ENCODE peak calls at places on chromosomes 11 and 22, in nine cellular contexts. One of them, this sample, is unnamed.

GRCh38 chr11:59141673-59142460 is 789 bp upstream of the FAM111A start:
- DNase-seq in MG63: no peak
- DNase-seq in neuronal stem cell: no peak
- DNase-seq in lung: no peak
- DNase-seq in lower lobe of right lung: no peak
- DNase-seq in tibial nerve: no peak
- DNase-seq in gastrocnemius medialis: no peak
- DNase-seq in neural progenitor cell: no peak
- DNase-seq in upper lobe of right lung: no peak
- DNase-seq in this sample: no peak

GRCh38 chr11:100484948-100485347 is 202.1 kb upstream of the ARHGAP42 start:
- DNase-seq in MG63: no peak
- DNase-seq in neuronal stem cell: no peak
- DNase-seq in lung: no peak
- DNase-seq in lower lobe of right lung: no peak
- DNase-seq in tibial nerve: no peak
- DNase-seq in gastrocnemius medialis: no peak
- DNase-seq in neural progenitor cell: no peak
- DNase-seq in upper lobe of right lung: no peak
- DNase-seq in this sample: no peak

GRCh38 chr11:120306519-120307242 is 18.4 kb upstream of the TLCD5 start:
- DNase-seq in MG63: peak; percentile 96
- DNase-seq in neuronal stem cell: no peak
- DNase-seq in lung: no peak
- DNase-seq in lower lobe of right lung: no peak
- DNase-seq in tibial nerve: no peak
- DNase-seq in gastrocnemius medialis: no peak
- DNase-seq in neural progenitor cell: peak; percentile 34
- DNase-seq in upper lobe of right lung: no peak
- DNase-seq in this sample: no peak

GRCh38 chr22:24996420-24996952 is 44.0 kb downstream of the KIAA1671 start:
- DNase-seq in MG63: peak; percentile 60
- DNase-seq in neuronal stem cell: peak; percentile 41
- DNase-seq in lung: no peak
- DNase-seq in lower lobe of right lung: no peak
- DNase-seq in tibial nerve: no peak
- DNase-seq in gastrocnemius medialis: peak; percentile 21
- DNase-seq in neural progenitor cell: peak; percentile 89
- DNase-seq in upper lobe of right lung: no peak
- DNase-seq in this sample: no peak

GRCh38 chr11:77886401-77886800 is 65.5 kb downstream of the AAMDC start:
- DNase-seq in MG63: no peak
- DNase-seq in neuronal stem cell: peak; percentile 8
- DNase-seq in lung: no peak
- DNase-seq in lower lobe of right lung: no peak
- DNase-seq in tibial nerve: no peak
- DNase-seq in gastrocnemius medialis: no peak
- DNase-seq in neural progenitor cell: no peak
- DNase-seq in upper lobe of right lung: no peak
- DNase-seq in this sample: no peak

GRCh38 chr11:72333657-72334056 is 89.7 kb upstream of the PHOX2A start:
- DNase-seq in MG63: no peak
- DNase-seq in neuronal stem cell: peak; percentile 48
- DNase-seq in lung: no peak
- DNase-seq in lower lobe of right lung: no peak
- DNase-seq in tibial nerve: no peak
- DNase-seq in gastrocnemius medialis: no peak
- DNase-seq in neural progenitor cell: peak; percentile 83
- DNase-seq in upper lobe of right lung: no peak
- DNase-seq in this sample: no peak

GRCh38 chr11:7548659-7549283 is 35.0 kb downstream of the PPFIBP2 start:
- DNase-seq in MG63: no peak
- DNase-seq in neuronal stem cell: no peak
- DNase-seq in lung: no peak
- DNase-seq in lower lobe of right lung: no peak
- DNase-seq in tibial nerve: no peak
- DNase-seq in gastrocnemius medialis: no peak
- DNase-seq in neural progenitor cell: peak; percentile 70
- DNase-seq in upper lobe of right lung: no peak
- DNase-seq in this sample: no peak

GRCh38 chr22:46068908-46069481 is 81.3 kb upstream of the PPARA start:
- DNase-seq in MG63: peak; percentile 74
- DNase-seq in neuronal stem cell: no peak
- DNase-seq in lung: no peak
- DNase-seq in lower lobe of right lung: peak; percentile 52
- DNase-seq in tibial nerve: no peak
- DNase-seq in gastrocnemius medialis: peak; percentile 38
- DNase-seq in neural progenitor cell: no peak
- DNase-seq in upper lobe of right lung: peak; percentile 68
- DNase-seq in this sample: no peak

GRCh38 chr11:65627202-65627601 is 10.7 kb upstream of the SIPA1 start:
- DNase-seq in MG63: no peak
- DNase-seq in neuronal stem cell: no peak
- DNase-seq in lung: no peak
- DNase-seq in lower lobe of right lung: no peak
- DNase-seq in tibial nerve: no peak
- DNase-seq in gastrocnemius medialis: no peak
- DNase-seq in neural progenitor cell: no peak
- DNase-seq in upper lobe of right lung: no peak
- DNase-seq in this sample: no peak

GRCh38 chr11:65623177-65623576 is 7.6 kb downstream of the PCNX3 start:
- DNase-seq in MG63: no peak
- DNase-seq in neuronal stem cell: no peak
- DNase-seq in lung: no peak
- DNase-seq in lower lobe of right lung: no peak
- DNase-seq in tibial nerve: no peak
- DNase-seq in gastrocnemius medialis: no peak
- DNase-seq in neural progenitor cell: no peak
- DNase-seq in upper lobe of right lung: no peak
- DNase-seq in this sample: no peak

GRCh38 chr11:65623852-65624616 is 8.5 kb downstream of the PCNX3 start:
- DNase-seq in MG63: no peak
- DNase-seq in neuronal stem cell: no peak
- DNase-seq in lung: no peak
- DNase-seq in lower lobe of right lung: no peak
- DNase-seq in tibial nerve: no peak
- DNase-seq in gastrocnemius medialis: no peak
- DNase-seq in neural progenitor cell: no peak
- DNase-seq in upper lobe of right lung: no peak
- DNase-seq in this sample: no peak

GRCh38 chr11:65625628-65626342 is 10.2 kb downstream of the PCNX3 start:
- DNase-seq in MG63: no peak
- DNase-seq in neuronal stem cell: no peak
- DNase-seq in lung: peak; percentile 57
- DNase-seq in lower lobe of right lung: peak; percentile 81
- DNase-seq in tibial nerve: peak; percentile 38
- DNase-seq in gastrocnemius medialis: peak; percentile 46
- DNase-seq in neural progenitor cell: peak; percentile 72
- DNase-seq in upper lobe of right lung: peak; percentile 83
- DNase-seq in this sample: no peak

GRCh38 chr11:65624931-65625627 is 9.5 kb downstream of the PCNX3 start:
- DNase-seq in MG63: no peak
- DNase-seq in neuronal stem cell: no peak
- DNase-seq in lung: no peak
- DNase-seq in lower lobe of right lung: no peak
- DNase-seq in tibial nerve: no peak
- DNase-seq in gastrocnemius medialis: no peak
- DNase-seq in neural progenitor cell: no peak
- DNase-seq in upper lobe of right lung: no peak
- DNase-seq in this sample: no peak
- H3K36me3 ChIP-seq in MG63: peaks cover 58% of the 10 kb centered on the region
- H3K36me3 ChIP-seq in neuronal stem cell: peaks cover 53% of the 10 kb centered on the region
- H3K36me3 ChIP-seq in lung: peaks cover 82% of the 10 kb centered on the region
- H3K36me3 ChIP-seq in lower lobe of right lung: peaks cover 96% of the 10 kb centered on the region
- H3K36me3 ChIP-seq in tibial nerve: peaks cover 15% of the 10 kb centered on the region
- H3K36me3 ChIP-seq in gastrocnemius medialis: no peaks in the 10 kb centered on the region
- H3K36me3 ChIP-seq in neural progenitor cell: no peaks in the 10 kb centered on the region
- H3K36me3 ChIP-seq in upper lobe of right lung: peaks cover 82% of the 10 kb centered on the region
- H3K36me3 ChIP-seq in this sample: peaks cover 67% of the 10 kb centered on the region

GRCh38 chr11:128837627-128838026 is 29.5 kb downstream of the KCNJ1 start:
- DNase-seq in MG63: no peak
- DNase-seq in neuronal stem cell: no peak
- DNase-seq in lung: no peak
- DNase-seq in lower lobe of right lung: no peak
- DNase-seq in tibial nerve: no peak
- DNase-seq in gastrocnemius medialis: no peak
- DNase-seq in neural progenitor cell: no peak
- DNase-seq in upper lobe of right lung: no peak
- DNase-seq in this sample: no peak
- H3K36me3 ChIP-seq in MG63: no peaks in the 10 kb centered on the region
- H3K36me3 ChIP-seq in neuronal stem cell: no peaks in the 10 kb centered on the region
- H3K36me3 ChIP-seq in lung: no peaks in the 10 kb centered on the region
- H3K36me3 ChIP-seq in lower lobe of right lung: no peaks in the 10 kb centered on the region
- H3K36me3 ChIP-seq in tibial nerve: no peaks in the 10 kb centered on the region
- H3K36me3 ChIP-seq in gastrocnemius medialis: no peaks in the 10 kb centered on the region
- H3K36me3 ChIP-seq in neural progenitor cell: no peaks in the 10 kb centered on the region
- H3K36me3 ChIP-seq in upper lobe of right lung: no peaks in the 10 kb centered on the region
- H3K36me3 ChIP-seq in this sample: no peaks in the 10 kb centered on the region

GRCh38 chr11:61328351-61328750 is 4.6 kb downstream of the DDB1 start:
- DNase-seq in MG63: no peak
- DNase-seq in neuronal stem cell: no peak
- DNase-seq in lung: no peak
- DNase-seq in lower lobe of right lung: no peak
- DNase-seq in tibial nerve: no peak
- DNase-seq in gastrocnemius medialis: peak; percentile 36
- DNase-seq in neural progenitor cell: no peak
- DNase-seq in upper lobe of right lung: no peak
- DNase-seq in this sample: no peak
- H3K36me3 ChIP-seq in MG63: peaks cover 70% of the 10 kb centered on the region
- H3K36me3 ChIP-seq in neuronal stem cell: peaks cover 21% of the 10 kb centered on the region
- H3K36me3 ChIP-seq in lung: peaks cover 23% of the 10 kb centered on the region
- H3K36me3 ChIP-seq in lower lobe of right lung: peaks cover 68% of the 10 kb centered on the region
- H3K36me3 ChIP-seq in tibial nerve: no peaks in the 10 kb centered on the region
- H3K36me3 ChIP-seq in gastrocnemius medialis: no peaks in the 10 kb centered on the region
- H3K36me3 ChIP-seq in neural progenitor cell: peaks cover 17% of the 10 kb centered on the region
- H3K36me3 ChIP-seq in upper lobe of right lung: peaks cover 70% of the 10 kb centered on the region
- H3K36me3 ChIP-seq in this sample: peaks cover 43% of the 10 kb centered on the region

GRCh38 chr11:129917231-129917630 is 21.9 kb upstream of the NFRKB start:
- DNase-seq in MG63: peak; percentile 47
- DNase-seq in neuronal stem cell: no peak
- DNase-seq in lung: no peak
- DNase-seq in lower lobe of right lung: no peak
- DNase-seq in tibial nerve: no peak
- DNase-seq in gastrocnemius medialis: no peak
- DNase-seq in neural progenitor cell: no peak
- DNase-seq in upper lobe of right lung: no peak
- DNase-seq in this sample: no peak
- H3K36me3 ChIP-seq in MG63: peaks cover 17% of the 10 kb centered on the region
- H3K36me3 ChIP-seq in neuronal stem cell: peaks cover 20% of the 10 kb centered on the region
- H3K36me3 ChIP-seq in lung: peaks cover 16% of the 10 kb centered on the region
- H3K36me3 ChIP-seq in lower lobe of right lung: peaks cover 54% of the 10 kb centered on the region
- H3K36me3 ChIP-seq in tibial nerve: peaks cover 2% of the 10 kb centered on the region
- H3K36me3 ChIP-seq in gastrocnemius medialis: peaks cover 2% of the 10 kb centered on the region
- H3K36me3 ChIP-seq in neural progenitor cell: no peaks in the 10 kb centered on the region
- H3K36me3 ChIP-seq in upper lobe of right lung: peaks cover 35% of the 10 kb centered on the region
- H3K36me3 ChIP-seq in this sample: peaks cover 24% of the 10 kb centered on the region

GRCh38 chr11:2537010-2537695 is 92.3 kb downstream of the KCNQ1 start:
- DNase-seq in MG63: no peak
- DNase-seq in neuronal stem cell: no peak
- DNase-seq in lung: no peak
- DNase-seq in lower lobe of right lung: peak; percentile 20
- DNase-seq in tibial nerve: no peak
- DNase-seq in gastrocnemius medialis: no peak
- DNase-seq in neural progenitor cell: no peak
- DNase-seq in upper lobe of right lung: no peak
- DNase-seq in this sample: no peak
- H3K36me3 ChIP-seq in MG63: no peaks in the 10 kb centered on the region
- H3K36me3 ChIP-seq in neuronal stem cell: no peaks in the 10 kb centered on the region
- H3K36me3 ChIP-seq in lung: no peaks in the 10 kb centered on the region
- H3K36me3 ChIP-seq in lower lobe of right lung: no peaks in the 10 kb centered on the region
- H3K36me3 ChIP-seq in tibial nerve: no peaks in the 10 kb centered on the region
- H3K36me3 ChIP-seq in gastrocnemius medialis: no peaks in the 10 kb centered on the region
- H3K36me3 ChIP-seq in neural progenitor cell: no peaks in the 10 kb centered on the region
- H3K36me3 ChIP-seq in upper lobe of right lung: no peaks in the 10 kb centered on the region
- H3K36me3 ChIP-seq in this sample: no peaks in the 10 kb centered on the region

GRCh38 chr22:40670058-40670457 is 9.2 kb upstream of the MCHR1 start:
- DNase-seq in MG63: no peak
- DNase-seq in neuronal stem cell: no peak
- DNase-seq in lung: no peak
- DNase-seq in lower lobe of right lung: no peak
- DNase-seq in tibial nerve: no peak
- DNase-seq in gastrocnemius medialis: no peak
- DNase-seq in neural progenitor cell: no peak
- DNase-seq in upper lobe of right lung: no peak
- DNase-seq in this sample: no peak

GRCh38 chr22:40665312-40665711 is 14.0 kb upstream of the MCHR1 start:
- DNase-seq in MG63: peak; percentile 98
- DNase-seq in neuronal stem cell: no peak
- DNase-seq in lung: no peak
- DNase-seq in lower lobe of right lung: no peak
- DNase-seq in tibial nerve: no peak
- DNase-seq in gastrocnemius medialis: peak; percentile 33
- DNase-seq in neural progenitor cell: no peak
- DNase-seq in upper lobe of right lung: no peak
- DNase-seq in this sample: peak; percentile 54

GRCh38 chr22:40668611-40669390 is 10.5 kb upstream of the MCHR1 start:
- DNase-seq in MG63: no peak
- DNase-seq in neuronal stem cell: no peak
- DNase-seq in lung: no peak
- DNase-seq in lower lobe of right lung: no peak
- DNase-seq in tibial nerve: no peak
- DNase-seq in gastrocnemius medialis: no peak
- DNase-seq in neural progenitor cell: peak; percentile 35
- DNase-seq in upper lobe of right lung: no peak
- DNase-seq in this sample: no peak

GRCh38 chr22:40661661-40662060 is 17.6 kb upstream of the MCHR1 start:
- DNase-seq in MG63: peak; percentile 94
- DNase-seq in neuronal stem cell: no peak
- DNase-seq in lung: no peak
- DNase-seq in lower lobe of right lung: no peak
- DNase-seq in tibial nerve: no peak
- DNase-seq in gastrocnemius medialis: no peak
- DNase-seq in neural progenitor cell: no peak
- DNase-seq in upper lobe of right lung: no peak
- DNase-seq in this sample: no peak

DNA sequence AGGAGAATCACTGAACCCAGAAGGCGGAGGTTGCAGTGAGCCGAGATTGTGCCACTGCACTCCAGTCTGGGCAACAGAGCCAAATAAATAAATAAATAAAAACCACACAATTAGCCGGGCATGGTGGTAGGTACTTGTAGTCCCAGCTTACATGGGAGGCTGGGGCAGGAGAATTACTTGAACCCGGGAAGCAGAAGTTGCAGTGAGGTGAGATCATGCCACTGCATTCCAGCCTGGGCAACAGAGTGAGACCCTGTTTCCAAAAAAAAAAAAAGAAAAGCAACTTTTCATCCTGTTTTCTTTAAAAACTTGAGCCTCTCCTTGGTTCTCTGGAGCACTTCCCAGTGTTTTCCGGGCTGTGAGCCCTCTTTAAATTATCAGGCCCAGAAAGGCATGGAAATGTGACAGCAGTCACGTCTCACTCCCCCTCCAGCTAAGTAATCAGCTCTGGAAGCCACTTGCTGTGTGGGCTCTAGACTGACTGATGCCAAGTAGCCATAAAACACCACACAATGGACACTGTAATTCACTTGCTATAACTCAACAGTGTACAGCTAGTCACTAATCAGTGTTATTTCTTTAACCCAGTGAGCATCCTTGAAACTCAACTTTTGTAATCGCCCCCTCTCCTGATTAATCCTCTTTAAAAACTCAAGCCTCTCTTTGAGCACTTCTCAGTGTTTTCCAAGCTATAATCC is 13.0 kb upstream of the MCHR1 start:
- DNase-seq in MG63: peak; percentile 92
- DNase-seq in neuronal stem cell: no peak
- DNase-seq in lung: no peak
- DNase-seq in lower lobe of right lung: no peak
- DNase-seq in tibial nerve: no peak
- DNase-seq in gastrocnemius medialis: no peak
- DNase-seq in neural progenitor cell: no peak
- DNase-seq in upper lobe of right lung: no peak
- DNase-seq in this sample: no peak
- H3K36me3 ChIP-seq in MG63: no peaks in the 10 kb centered on the region
- H3K36me3 ChIP-seq in neuronal stem cell: no peaks in the 10 kb centered on the region
- H3K36me3 ChIP-seq in lung: no peaks in the 10 kb centered on the region
- H3K36me3 ChIP-seq in lower lobe of right lung: no peaks in the 10 kb centered on the region
- H3K36me3 ChIP-seq in tibial nerve: no peaks in the 10 kb centered on the region
- H3K36me3 ChIP-seq in gastrocnemius medialis: no peaks in the 10 kb centered on the region
- H3K36me3 ChIP-seq in neural progenitor cell: no peaks in the 10 kb centered on the region
- H3K36me3 ChIP-seq in upper lobe of right lung: no peaks in the 10 kb centered on the region
- H3K36me3 ChIP-seq in this sample: no peaks in the 10 kb centered on the region